ENCODE peak calls at places on chromosomes 7 and 10, in ten cellular contexts. Q is fibroblast of lung, T is trophoblast cell, E is IMR-90, Y is SK-N-SH, U is GM23248, N is OCI-LY7, C is A549, P is GM12878, H is neuronal stem cell. R is an unnamed sample.

GRCh38 chr7:140542226-140542625 is 62.9 kb upstream of the MKRN1 start:
- DNase-seq in T (no peak), E (peak), Y (no peak), P (no peak), Q (peak), N (no peak), U (peak), C (peak), H (no peak), R (no peak)

GRCh38 chr7:79806161-79806734 is 328.4 kb upstream of the GNAI1 start:
- DNase-seq in U (peak), P (no peak), N (no peak), Q (peak), Y (no peak), C (peak), H (no peak), E (peak), T (peak), R (peak)

GRCh38 chr7:68955656-68956055 is 642.6 kb upstream of the AUTS2 start:
- DNase-seq in E (no peak), P (no peak), T (no peak), C (no peak), U (no peak), N (no peak), Q (no peak), H (no peak), Y (no peak), R (no peak)

GRCh38 chr7:2954433-2954853 is 89.2 kb downstream of the CARD11 start:
- DNase-seq in E (no peak), T (no peak), H (no peak), Y (no peak), Q (no peak), P (no peak), N (no peak), C (no peak), U (no peak), R (no peak)

GRCh38 chr7:140898794-140899548 is 25.8 kb downstream of the BRAF start:
- DNase-seq in N (no peak), P (no peak), Y (no peak), E (peak), H (no peak), Q (no peak), U (peak), T (no peak), C (no peak), R (peak)

GRCh38 chr7:133484135-133484534 is 231.3 kb downstream of the EXOC4 start:
- DNase-seq in P (no peak), Y (no peak), C (no peak), T (no peak), E (no peak), N (peak), H (no peak), Q (no peak), U (no peak), R (peak)

GRCh38 chr10:74314166-74314565 is 163.1 kb downstream of the ADK start:
- DNase-seq in C (no peak), P (no peak), Y (no peak), N (no peak), H (no peak), U (peak), E (no peak), T (no peak), Q (peak), R (no peak)

GRCh38 chr10:58473966-58474365 is 38.7 kb upstream of the BICC1 start:
- DNase-seq in C (peak), N (no peak), P (no peak), E (peak), H (no peak), U (peak), Y (no peak), T (no peak), Q (peak), R (peak)

GRCh38 chr10:79178070-79178576 is 109.4 kb downstream of the ZMIZ1 start:
- DNase-seq in U (no peak), T (no peak), N (no peak), P (no peak), H (no peak), Q (no peak), Y (no peak), C (no peak), E (no peak), R (no peak)

GRCh38 chr10:24862586-24862985 is 89.8 kb downstream of the PRTFDC1 start:
- DNase-seq in P (no peak), C (no peak), U (no peak), H (no peak), E (no peak), Q (no peak), N (no peak), Y (no peak), T (no peak), R (no peak)

GRCh38 chr7:150465414-150465813 is 15.0 kb downstream of the GIMAP8 start:
- DNase-seq in Q (no peak), P (no peak), H (no peak), N (no peak), T (no peak), C (no peak), E (no peak), U (no peak), Y (no peak), R (peak)

GRCh38 chr10:110488124-110488681 is 9.5 kb upstream of the DUSP5 start:
- DNase-seq in N (no peak), H (no peak), Y (no peak), T (no peak), C (peak), Q (no peak), E (peak), U (peak), P (no peak), R (no peak)

GRCh38 chr10:62057872-62058271 is 156.4 kb downstream of the ARID5B start:
- DNase-seq in T (no peak), Q (no peak), C (no peak), P (no peak), E (no peak), Y (no peak), N (no peak), H (no peak), U (no peak), R (no peak)

GRCh38 chr7:101631224-101631714 is 2.2 kb upstream of the MYL10 start:
- DNase-seq in H (no peak), E (no peak), U (no peak), Q (no peak), N (no peak), C (no peak), Y (peak), P (no peak), T (peak), R (peak)

GRCh38 chr10:8053446-8054242 is 844 bp upstream of the GATA3 start:
- DNase-seq in N (peak), P (no peak), U (peak), Y (peak), C (peak), H (peak), T (peak), E (peak), Q (peak), R (peak)

GRCh38 chr10:7696545-7696944 is 6.6 kb upstream of the ITIH2 start:
- DNase-seq in H (no peak), U (peak), P (no peak), C (peak), E (no peak), Q (no peak), Y (no peak), T (no peak), N (no peak), R (no peak)

GRCh38 chr10:46541017-46541661 is 15.3 kb downstream of the GPRIN2 start:
- DNase-seq in Q (no peak), N (no peak), C (peak), Y (peak), T (peak), H (peak), U (peak), E (no peak), P (no peak), R (no peak)

GRCh38 chr10:75367098-75367497 is 34.5 kb downstream of the ZNF503 start:
- DNase-seq in N (no peak), Y (no peak), U (peak), H (no peak), Q (no peak), P (no peak), T (no peak), C (no peak), E (no peak), R (no peak)

GRCh38 chr7:20408467-20408826 is 77.7 kb downstream of the ITGB8 start:
- DNase-seq in C (no peak), N (no peak), Q (peak), U (peak), E (peak), H (no peak), P (no peak), T (peak), Y (no peak), R (peak)

GRCh38 chr10:51907342-51907741 is 207.9 kb upstream of the CSTF2T start:
- DNase-seq in U (no peak), N (no peak), Q (no peak), E (no peak), P (no peak), T (no peak), H (no peak), C (no peak), Y (no peak), R (no peak)

GRCh38 chr7:41315764-41316163 is 387.1 kb downstream of the INHBA start:
- DNase-seq in Y (no peak), C (no peak), P (no peak), T (no peak), N (no peak), U (no peak), E (no peak), Q (no peak), H (no peak), R (no peak)

GRCh38 chr7:99006739-99007424 is 128.6 kb downstream of the TRRAP start:
- DNase-seq in C (no peak), N (no peak), Q (no peak), P (no peak), U (no peak), T (no peak), E (no peak), H (no peak), Y (no peak), R (no peak)

GRCh38 chr7:29202651-29203069 is 8.1 kb downstream of the CHN2 start:
- DNase-seq in T (peak), H (no peak), N (peak), Y (no peak), P (no peak), U (no peak), Q (no peak), E (no peak), C (no peak), R (no peak)

GRCh38 chr10:127228195-127228785 is 31.9 kb upstream of the INSYN2A start:
- DNase-seq in N (no peak), U (peak), P (no peak), C (no peak), Q (peak), T (no peak), E (peak), Y (no peak), H (no peak), R (no peak)

GRCh38 chr10:60660625-60661024 is 117.7 kb upstream of the CDK1 start:
- DNase-seq in E (no peak), U (no peak), H (no peak), Y (no peak), C (no peak), P (no peak), N (no peak), T (no peak), Q (no peak), R (no peak)

GRCh38 chr10:110168601-110169481 is 38.6 kb upstream of the MXI1 start:
- DNase-seq in Y (no peak), U (no peak), N (no peak), T (no peak), E (no peak), Q (no peak), H (no peak), P (no peak), C (no peak), R (no peak)

GRCh38 chr10:11107953-11108352 is 90.3 kb downstream of the CELF2 start:
- DNase-seq in C (no peak), P (no peak), U (no peak), E (no peak), N (no peak), T (no peak), H (no peak), Q (no peak), Y (peak), R (no peak)

GRCh38 chr7:121167971-121168370 is 160.8 kb upstream of the WNT16 start:
- DNase-seq in U (no peak), Q (peak), H (no peak), N (no peak), Y (no peak), E (peak), P (no peak), C (no peak), T (peak), R (no peak)

GRCh38 chr7:156560075-156560474 is 80.5 kb upstream of the RNF32 start:
- DNase-seq in C (peak), T (peak), Y (peak), Q (no peak), P (no peak), H (no peak), N (no peak), U (no peak), E (no peak), R (no peak)

GRCh38 chr10:99598011-99598410 is 22.2 kb downstream of the SLC25A28 start:
- DNase-seq in H (no peak), N (no peak), Y (no peak), P (no peak), U (no peak), E (no peak), T (peak), Q (no peak), C (no peak), R (no peak)

GRCh38 chr10:62817120-62817762 is 1.1 kb upstream of the EGR2 start:
- DNase-seq in N (peak), C (peak), H (peak), P (no peak), T (peak), U (peak), Q (no peak), Y (peak), E (peak), R (peak)

GRCh38 chr7:43869898-43870240 is 552 bp upstream of the MRPS24 start:
- DNase-seq in E (peak), P (no peak), T (peak), H (no peak), Y (no peak), N (no peak), Q (peak), U (peak), C (peak), R (peak)

GRCh38 chr7:129391546-129392211 is 42.6 kb upstream of the STRIP2 start:
- DNase-seq in Y (no peak), Q (no peak), N (no peak), U (no peak), T (no peak), E (no peak), H (no peak), C (no peak), P (no peak), R (no peak)

GRCh38 chr7:6394114-6394513 is 53.6 kb downstream of the DAGLB start:
- DNase-seq in U (no peak), E (no peak), T (peak), H (no peak), C (no peak), Y (no peak), P (no peak), N (no peak), Q (no peak), R (no peak)

GRCh38 chr7:6392712-6393666 is 54.8 kb downstream of the DAGLB start:
- DNase-seq in Q (peak), P (peak), Y (no peak), C (peak), N (no peak), H (no peak), U (peak), E (peak), T (peak), R (peak)

GRCh38 chr7:6389728-6390127 is 58.0 kb downstream of the DAGLB start:
- DNase-seq in C (no peak), U (no peak), H (no peak), N (no peak), P (no peak), E (no peak), T (no peak), Y (no peak), Q (no peak), R (no peak)

GRCh38 chr7:6395898-6396582 is 51.7 kb downstream of the DAGLB start:
- DNase-seq in C (no peak), T (no peak), Q (no peak), H (no peak), Y (no peak), E (no peak), U (no peak), P (no peak), N (no peak), R (no peak)

DNA sequence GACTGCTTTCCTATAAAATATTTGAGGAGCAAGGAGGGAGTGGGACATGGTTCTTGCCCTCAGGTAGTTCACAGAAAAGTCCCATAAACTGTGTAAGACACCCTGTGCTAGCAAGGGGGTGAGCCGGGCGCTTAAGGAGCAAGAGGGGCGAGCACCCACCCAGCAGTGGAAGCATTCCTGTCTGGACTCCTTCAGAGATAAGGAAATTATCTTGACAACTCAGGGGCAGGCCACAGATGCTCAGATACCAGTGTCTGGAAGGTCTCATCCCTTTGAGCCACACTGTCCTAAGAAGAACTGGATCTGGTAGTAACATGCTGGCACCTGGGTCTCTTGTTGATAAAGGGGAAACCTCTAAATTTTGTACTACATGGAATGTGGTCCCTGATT is 54.1 kb downstream of the DAGLB start:
- DNase-seq in Q (no peak), P (no peak), C (no peak), E (no peak), T (peak), H (no peak), U (no peak), N (no peak), Y (no peak), R (no peak)
- H3K4me2 ChIP-seq in Q (peak), P (peak), C (peak), E (peak), T (no peak), H (no peak), U (peak), N (no peak), Y (peak), R (peak)

GRCh38 chr10:50541921-50542320 is 81.8 kb downstream of the SGMS1 start:
- DNase-seq in H (no peak), E (no peak), T (no peak), N (no peak), Y (no peak), U (no peak), P (no peak), Q (no peak), C (no peak), R (no peak)

GRCh38 chr10:50541317-50541716 is 82.4 kb downstream of the SGMS1 start:
- DNase-seq in E (no peak), P (no peak), N (no peak), C (no peak), U (no peak), H (no peak), Y (no peak), Q (no peak), T (no peak), R (no peak)

GRCh38 chr10:50538473-50539398 is 85.0 kb downstream of the SGMS1 start:
- DNase-seq in N (no peak), C (no peak), Q (no peak), E (no peak), Y (no peak), T (no peak), P (no peak), U (peak), H (no peak), R (peak)

GRCh38 chr10:50540826-50541122 is 83.0 kb downstream of the SGMS1 start:
- DNase-seq in C (no peak), P (no peak), H (no peak), Q (no peak), U (no peak), E (no peak), Y (no peak), N (no peak), T (no peak), R (no peak)

GRCh38 chr10:50540069-50540825 is 83.5 kb downstream of the SGMS1 start:
- DNase-seq in C (no peak), Y (no peak), T (no peak), H (no peak), E (peak), P (no peak), N (no peak), U (peak), Q (no peak), R (no peak)
- H3K4me3 ChIP-seq in C (no peak), Y (no peak), T (no peak), H (no peak), E (no peak), P (peak), N (no peak), U (no peak), Q (no peak), R (no peak)

GRCh38 chr7:23523486-23524075 is 8.2 kb downstream of the TRA2A start:
- DNase-seq in E (no peak), Y (no peak), U (no peak), P (no peak), T (no peak), H (no peak), Q (no peak), C (no peak), N (no peak), R (no peak)

GRCh38 chr7:23529262-23529859 is 2.4 kb downstream of the TRA2A start:
- DNase-seq in C (no peak), Q (no peak), P (no peak), E (no peak), T (peak), U (no peak), Y (no peak), H (no peak), N (no peak), R (no peak)

GRCh38 chr7:23530355-23530754 is 1.4 kb downstream of the TRA2A start:
- DNase-seq in H (no peak), P (no peak), E (peak), N (peak), Q (peak), U (peak), C (peak), Y (peak), T (peak), R (peak)

GRCh38 chr7:23520582-23520981 is 11.2 kb downstream of the TRA2A start:
- DNase-seq in Y (no peak), Q (no peak), P (no peak), U (no peak), C (peak), N (no peak), E (no peak), T (no peak), H (no peak), R (no peak)

DNA sequence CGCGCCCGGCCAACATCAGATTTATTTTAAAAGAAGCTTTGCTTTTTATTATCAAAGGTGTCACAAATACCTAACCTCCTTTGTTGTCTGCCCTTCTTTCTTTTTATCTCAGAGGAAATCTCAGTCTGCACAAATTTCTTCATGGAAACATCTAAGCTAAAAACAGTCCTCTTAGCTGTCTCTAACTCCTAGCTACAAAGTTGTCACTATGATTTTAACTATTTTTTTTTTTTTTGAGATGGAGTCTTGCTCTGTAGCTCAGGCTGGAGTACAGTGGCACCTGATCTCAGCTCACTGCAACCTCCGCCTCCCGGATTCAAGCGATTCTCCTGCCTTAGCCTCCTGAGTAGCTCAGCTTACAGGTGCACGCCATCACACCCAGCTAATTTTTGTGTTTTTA is 7.3 kb downstream of the TRA2A start:
- DNase-seq in H (no peak), N (no peak), E (no peak), Y (no peak), P (no peak), U (no peak), T (no peak), Q (no peak), C (no peak), R (no peak)
- H3K4me2 ChIP-seq in H (no peak), N (no peak), E (no peak), Y (no peak), P (peak), U (no peak), T (no peak), Q (no peak), C (no peak), R (no peak)

GRCh38 chr10:83078645-83079044 is 1060.7 kb upstream of the GHITM start:
- DNase-seq in N (no peak), H (no peak), E (no peak), U (no peak), C (no peak), P (no peak), Y (no peak), Q (no peak), T (no peak), R (no peak)

GRCh38 chr10:83089335-83089734 is 1050.0 kb upstream of the GHITM start:
- DNase-seq in E (no peak), H (no peak), C (no peak), Y (no peak), Q (no peak), P (no peak), N (no peak), U (no peak), T (no peak), R (no peak)

GRCh38 chr10:83078160-83078559 is 1061.1 kb upstream of the GHITM start:
- DNase-seq in T (peak), N (no peak), E (no peak), Q (no peak), Y (no peak), P (no peak), C (no peak), H (no peak), U (no peak), R (peak)

GRCh38 chr10:83083866-83084265 is 1055.4 kb upstream of the GHITM start:
- DNase-seq in E (no peak), C (no peak), Y (no peak), U (no peak), T (no peak), H (no peak), P (no peak), Q (no peak), N (no peak), R (no peak)
- H3K4me3 ChIP-seq in E (no peak), C (no peak), Y (no peak), U (no peak), T (no peak), H (no peak), P (no peak), Q (no peak), N (no peak), R (no peak)

GRCh38 chr7:100504887-100505611 is 21.3 kb downstream of the NYAP1 start:
- DNase-seq in C (no peak), N (no peak), T (no peak), E (no peak), H (no peak), Q (no peak), Y (no peak), P (no peak), U (no peak), R (no peak)

GRCh38 chr7:100506356-100506930 is 22.7 kb downstream of the NYAP1 start:
- DNase-seq in Q (no peak), E (no peak), U (no peak), P (no peak), T (no peak), H (no peak), N (no peak), Y (peak), C (peak), R (no peak)

GRCh38 chr7:100513212-100513611 is 25.8 kb upstream of the AGFG2 start:
- DNase-seq in C (no peak), N (no peak), Q (no peak), E (no peak), U (no peak), Y (no peak), T (no peak), P (no peak), H (no peak), R (no peak)

GRCh38 chr7:100510437-100511239 is 26.9 kb downstream of the NYAP1 start:
- DNase-seq in E (no peak), C (no peak), T (no peak), H (no peak), P (no peak), N (no peak), Q (no peak), U (no peak), Y (no peak), R (no peak)

GRCh38 chr7:100509213-100509612 is 25.5 kb downstream of the NYAP1 start:
- DNase-seq in C (no peak), T (peak), Q (peak), E (peak), U (peak), Y (no peak), N (no peak), H (no peak), P (no peak), R (peak)
- H3K4me2 ChIP-seq in C (no peak), T (no peak), Q (no peak), E (no peak), U (no peak), Y (no peak), N (no peak), H (no peak), P (no peak), R (peak)

R was measured in mammary epithelial cell.